ENCODE peak calls at places on chromosomes 13 and 19, in seven cellular contexts. S is neural crest cell; X is activated CD4-positive, alpha-beta T cell treated with anti-CD3 and anti-CD28 coated beads, Interleukin-2, amount 50 U/mL, for 1 hour; Z is activated gamma-delta T cell treated with Interleukin-2 at 50 U/mL for 16 hours; V is AG20443; H is COR-L47; W is stimulated activated CD4-positive, alpha-beta T cell treated with anti-CD3 and anti-CD28 coated beads, TNF-alpha, amount 100 ng/mL, for 1 hour. E is an unnamed sample.

GRCh38 chr13:44147648-44148047 is 226.0 kb upstream of the SERP2 start:
- DNase-seq in S (no peak), X (no peak), Z (no peak), V (no peak), H (no peak), W (no peak), E (no peak)

GRCh38 chr19:10995926-10996600 is 35.2 kb downstream of the SMARCA4 start:
- DNase-seq in S (no peak), X (no peak), Z (no peak), V (no peak), H (no peak), W (no peak), E (no peak)

GRCh38 chr19:48511321-48511731 is 309 bp downstream of the LMTK3 start:
- DNase-seq in S (no peak), X (no peak), Z (no peak), V (no peak), H (no peak), W (no peak), E (no peak)

GRCh38 chr19:56637976-56638555 is 4.9 kb upstream of the SMIM17 start:
- DNase-seq in S (peak), X (peak), Z (no peak), V (peak), H (no peak), W (no peak), E (peak)

GRCh38 chr19:2567580-2567979 is 91.7 kb downstream of the GADD45B start:
- DNase-seq in S (no peak), X (no peak), Z (no peak), V (no peak), H (no peak), W (no peak), E (no peak)

GRCh38 chr13:99312493-99312883 is 5.3 kb upstream of the GPR183 start:
- DNase-seq in S (no peak), X (no peak), Z (no peak), V (peak), H (no peak), W (no peak), E (peak)

GRCh38 chr19:53947624-53948023 is 15.1 kb upstream of the CACNG8 start:
- DNase-seq in S (no peak), X (no peak), Z (no peak), V (no peak), H (no peak), W (no peak), E (no peak)

GRCh38 chr13:93422980-93423554 is 196.5 kb downstream of the GPC6 start:
- DNase-seq in S (no peak), X (no peak), Z (no peak), V (no peak), H (no peak), W (no peak), E (no peak)

GRCh38 chr13:32895296-32895695 is 120.9 kb upstream of the KL start:
- DNase-seq in S (no peak), X (no peak), Z (no peak), V (no peak), H (no peak), W (no peak), E (no peak)

GRCh38 chr19:10553943-10554381 is 10.3 kb downstream of the ATG4D start:
- DNase-seq in S (no peak), X (peak), Z (peak), V (no peak), H (no peak), W (no peak), E (no peak)

GRCh38 chr19:50314724-50315700 is 14.2 kb downstream of the KCNC3 start:
- DNase-seq in S (no peak), X (no peak), Z (no peak), V (no peak), H (no peak), W (no peak), E (no peak)

E was measured in occipital lobe.